ENCODE peak calls at places on chromosome 13, in seven cellular contexts. D is CD8-positive, alpha-beta memory T cell; N is CD4-positive, alpha-beta T cell; Z is astrocyte; X is mammary epithelial cell; Q is OCI-LY7; C is hepatocyte. F is an unnamed sample. For H3K9me3, the result is how much of the 10 kb centered on the place peaks cover.

GRCh38 chr13:107271226-107271625 is 703.3 kb upstream of the ARGLU1 start:
- DNase-seq in X (no peak), C (no peak), D (no peak), Q (no peak), N (no peak), Z (peak), F (no peak)

GRCh38 chr13:38535271-38535670 is 151.6 kb upstream of the FREM2 start:
- DNase-seq in C (no peak), Z (no peak), X (no peak), Q (no peak), N (no peak), D (no peak), F (no peak)

GRCh38 chr13:42981853-42982252 is 10.2 kb downstream of the EPSTI1 start:
- DNase-seq in N (no peak), Q (no peak), Z (no peak), X (peak), D (no peak), C (peak), F (no peak)

GRCh38 chr13:51585696-51586095 is 1.4 kb downstream of the WDFY2 start:
- DNase-seq in Q (peak), Z (peak), N (no peak), D (no peak), X (peak), C (no peak), F (no peak)

GRCh38 chr13:18959996-18960395 is 221.6 kb downstream of the TUBA3C start:
- DNase-seq in D (no peak), Q (no peak), C (no peak), N (no peak), X (no peak), Z (no peak), F (no peak)

GRCh38 chr13:22285867-22286632 is 615.2 kb downstream of the FGF9 start:
- DNase-seq in Q (no peak), D (no peak), X (no peak), N (no peak), C (no peak), Z (no peak), F (no peak)

GRCh38 chr13:74406439-74406838 is 272.2 kb upstream of the KLF12 start:
- DNase-seq in D (no peak), Q (no peak), X (no peak), C (no peak), N (no peak), Z (no peak), F (no peak)

GRCh38 chr13:42068886-42069285 is 20.4 kb downstream of the DGKH start:
- DNase-seq in Z (no peak), Q (no peak), N (no peak), C (no peak), X (no peak), D (no peak), F (no peak)

GRCh38 chr13:46405457-46405856 is 18.4 kb upstream of the RUBCNL start:
- DNase-seq in C (no peak), D (no peak), Q (no peak), X (no peak), Z (no peak), N (no peak), F (no peak)

GRCh38 chr13:26996965-26997752 is 174.5 kb downstream of the USP12 start:
- DNase-seq in X (no peak), N (no peak), D (no peak), C (no peak), Z (no peak), Q (peak), F (no peak)

GRCh38 chr13:114069376-114070097 is 62.9 kb downstream of the RASA3 start:
- DNase-seq in X (no peak), C (no peak), N (no peak), Z (no peak), D (peak), Q (no peak), F (no peak)

GRCh38 chr13:67971291-67971690 is 741.2 kb upstream of the PCDH9 start:
- DNase-seq in N (no peak), Q (no peak), C (no peak), Z (peak), X (no peak), D (no peak), F (no peak)

GRCh38 chr13:113155201-113155600 is 3.2 kb upstream of the PROZ start:
- DNase-seq in D (no peak), N (no peak), C (no peak), Q (no peak), X (no peak), Z (no peak), F (no peak)

GRCh38 chr13:112704634-112705145 is 14.9 kb downstream of the ATP11A start:
- DNase-seq in X (no peak), N (no peak), Q (no peak), D (no peak), C (no peak), Z (no peak), F (no peak)

GRCh38 chr13:27242642-27243185 is 8.6 kb upstream of the RPL21 start:
- DNase-seq in C (no peak), Z (no peak), D (no peak), Q (no peak), X (no peak), N (no peak), F (no peak)

GRCh38 chr13:113176292-113176691 is 17.8 kb downstream of the PROZ start:
- DNase-seq in Q (no peak), X (no peak), Z (no peak), N (peak), D (peak), C (no peak), F (peak)

GRCh38 chr13:39016087-39016486 is 21.8 kb downstream of the PROSER1 start:
- DNase-seq in X (no peak), Z (no peak), N (no peak), D (no peak), Q (no peak), C (no peak), F (no peak)

GRCh38 chr13:97076898-97077297 is 82.6 kb upstream of the OXGR1 start:
- DNase-seq in Z (no peak), C (peak), D (no peak), N (no peak), Q (no peak), X (no peak), F (no peak)

GRCh38 chr13:113759525-113760137 is 605 bp downstream of the TMEM255B start:
- DNase-seq in X (peak), Z (no peak), D (no peak), N (no peak), C (no peak), Q (no peak), F (no peak)

GRCh38 chr13:107266657-107267056 is 698.7 kb upstream of the ARGLU1 start:
- DNase-seq in C (no peak), Z (no peak), X (no peak), Q (no peak), D (no peak), N (no peak), F (no peak)

GRCh38 chr13:75226755-75227435 is 255.1 kb downstream of the TBC1D4 start:
- DNase-seq in N (no peak), D (no peak), Q (no peak), C (no peak), Z (peak), X (peak), F (no peak)

GRCh38 chr13:92097337-92097903 is 699.0 kb downstream of the GPC5 start:
- DNase-seq in D (no peak), Q (no peak), Z (no peak), N (no peak), C (peak), X (no peak), F (no peak)

GRCh38 chr13:98480915-98481510 is 95.9 kb downstream of the STK24 start:
- DNase-seq in Z (no peak), D (no peak), C (no peak), N (peak), Q (peak), X (no peak), F (no peak)

GRCh38 chr13:114035583-114036501 is 62.0 kb upstream of the C13orf46 start:
- DNase-seq in N (no peak), Z (peak), X (no peak), Q (no peak), D (no peak), C (peak), F (no peak)

GRCh38 chr13:107203146-107203847 is 635.4 kb upstream of the ARGLU1 start:
- DNase-seq in C (peak), Q (peak), D (no peak), N (no peak), Z (no peak), X (no peak), F (no peak)

GRCh38 chr13:107458269-107458668 is 757.1 kb downstream of the LIG4 start:
- DNase-seq in X (no peak), D (no peak), Q (no peak), N (no peak), Z (no peak), C (no peak), F (no peak)

GRCh38 chr13:32262165-32262564 is 53.0 kb downstream of the ZAR1L start:
- DNase-seq in D (no peak), Q (no peak), C (no peak), Z (peak), N (no peak), X (peak), F (no peak)

GRCh38 chr13:114016321-114017027 is 42.6 kb upstream of the C13orf46 start:
- DNase-seq in X (no peak), N (no peak), Z (no peak), C (no peak), D (no peak), Q (no peak), F (no peak)

GRCh38 chr13:44718467-44718866 is 142.3 kb upstream of the TSC22D1 start:
- DNase-seq in D (no peak), C (no peak), Z (no peak), N (no peak), Q (no peak), X (no peak), F (no peak)

DNA sequence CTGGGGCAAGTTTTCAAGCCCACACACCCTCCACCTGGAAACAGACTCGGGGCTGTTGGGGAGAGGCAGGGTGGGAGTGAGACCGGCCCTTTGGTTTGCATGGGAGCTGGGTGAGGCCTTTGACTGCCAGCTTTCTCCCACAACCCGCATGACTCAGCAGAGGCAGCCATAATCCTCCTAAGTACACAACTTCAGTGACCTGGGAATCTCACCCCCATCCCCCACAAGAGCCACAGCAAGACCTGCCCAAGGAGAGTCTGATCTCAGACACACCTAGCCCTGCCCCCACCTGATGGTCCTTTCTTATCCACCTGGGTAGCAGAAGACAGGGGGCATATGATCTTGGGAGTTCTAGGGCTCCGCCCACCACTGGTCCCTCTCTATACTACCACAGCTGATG is 1615.4 kb downstream of the EFNB2 start:
- DNase-seq in Q (no peak), D (no peak), Z (no peak), X (no peak), C (no peak), N (no peak), F (no peak)
- H3K9me3 ChIP-seq in Q (under half), D (under half), Z (under half), X (under half), C (under half), N (under half), F (under half)

GRCh38 chr13:104466016-104466415 is 1399.8 kb upstream of the SLC10A2 start:
- DNase-seq in C (no peak), Z (no peak), X (no peak), Q (no peak), N (no peak), D (no peak), F (no peak)
- H3K9me3 ChIP-seq in C (under half), Z (under half), X (under half), Q (under half), N (under half), D (under half), F (under half)

GRCh38 chr13:54445453-54445852 is 1416.8 kb downstream of the OLFM4 start:
- DNase-seq in Q (no peak), D (no peak), C (no peak), X (no peak), N (no peak), Z (no peak), F (no peak)
- H3K9me3 ChIP-seq in Q (under half), D (under half), C (under half), X (under half), N (under half), Z (under half), F (under half)

DNA sequence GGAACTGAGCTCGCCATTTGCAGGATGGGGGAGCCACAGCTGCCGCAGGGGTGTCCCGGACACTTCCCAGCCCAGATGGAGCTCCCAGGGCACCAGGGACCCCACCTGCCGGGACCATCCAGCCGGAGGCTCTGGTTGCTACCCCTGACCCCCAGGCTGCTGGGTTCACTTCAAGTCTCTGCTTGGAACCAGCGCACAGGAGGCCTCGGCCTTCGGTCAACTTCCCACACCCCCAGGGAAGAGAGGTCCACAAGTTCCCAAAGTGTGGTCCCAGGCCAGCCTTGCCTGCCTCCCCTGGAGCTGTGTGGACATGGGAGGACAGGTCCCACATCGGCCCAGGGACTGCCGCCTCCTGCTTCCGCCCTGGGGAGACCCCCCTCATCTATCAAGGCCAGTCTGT is 117.0 kb downstream of the TEX29 start:
- DNase-seq in C (no peak), X (no peak), N (no peak), Z (no peak), Q (no peak), D (no peak), F (no peak)
- H3K9me3 ChIP-seq in C (under half), X (under half), N (under half), Z (under half), Q (under half), D (under half), F (under half)

GRCh38 chr13:108705031-108705430 is 75.6 kb downstream of the MYO16 start:
- DNase-seq in D (no peak), C (peak), Z (no peak), Q (no peak), N (no peak), X (peak), F (no peak)

GRCh38 chr13:108702171-108702570 is 72.8 kb downstream of the MYO16 start:
- DNase-seq in X (no peak), C (no peak), N (no peak), Q (no peak), Z (no peak), D (no peak), F (no peak)

GRCh38 chr13:108700421-108701170 is 71.2 kb downstream of the MYO16 start:
- DNase-seq in D (no peak), Q (no peak), N (no peak), Z (peak), C (peak), X (peak), F (no peak)
- H3K9me3 ChIP-seq in D (under half), Q (under half), N (under half), Z (under half), C (under half), X (under half), F (under half)

GRCh38 chr13:59437902-59438301 is 725.8 kb downstream of the DIAPH3 start:
- DNase-seq in D (no peak), Z (no peak), C (no peak), X (no peak), N (no peak), Q (no peak), F (no peak)

GRCh38 chr13:59439776-59440428 is 723.8 kb downstream of the DIAPH3 start:
- DNase-seq in X (no peak), Q (no peak), D (no peak), Z (no peak), N (no peak), C (no peak), F (no peak)

GRCh38 chr13:59435024-59435423 is 728.7 kb downstream of the DIAPH3 start:
- DNase-seq in C (no peak), Z (no peak), D (no peak), X (no peak), N (no peak), Q (no peak), F (no peak)
- H3K9me3 ChIP-seq in C (under half), Z (under half), D (under half), X (under half), N (under half), Q (under half), F (under half)

DNA sequence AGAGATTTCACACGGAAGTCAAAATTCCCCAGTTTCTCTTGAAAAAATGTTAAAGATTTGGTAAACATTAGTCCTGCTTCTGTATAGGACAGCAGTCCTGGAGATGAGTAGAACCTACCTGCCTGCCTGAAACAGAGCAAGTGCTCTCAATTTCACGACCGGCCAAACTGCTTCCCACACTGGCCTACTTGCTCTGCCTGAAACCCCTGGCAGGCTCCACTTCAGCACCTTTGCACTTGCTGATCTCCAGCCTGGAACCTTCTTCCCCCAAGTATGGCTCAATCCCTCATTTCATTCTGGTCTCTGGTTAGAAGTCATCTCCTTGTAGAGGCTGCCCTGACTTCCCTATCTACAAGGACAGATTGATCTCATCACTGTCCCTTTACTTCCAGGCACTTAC is 271.4 kb downstream of the DLEU7 start:
- DNase-seq in Z (no peak), C (no peak), D (no peak), N (no peak), Q (no peak), X (no peak), F (no peak)
- H3K9me3 ChIP-seq in Z (under half), C (under half), D (under half), N (under half), Q (under half), X (under half), F (under half)

DNA sequence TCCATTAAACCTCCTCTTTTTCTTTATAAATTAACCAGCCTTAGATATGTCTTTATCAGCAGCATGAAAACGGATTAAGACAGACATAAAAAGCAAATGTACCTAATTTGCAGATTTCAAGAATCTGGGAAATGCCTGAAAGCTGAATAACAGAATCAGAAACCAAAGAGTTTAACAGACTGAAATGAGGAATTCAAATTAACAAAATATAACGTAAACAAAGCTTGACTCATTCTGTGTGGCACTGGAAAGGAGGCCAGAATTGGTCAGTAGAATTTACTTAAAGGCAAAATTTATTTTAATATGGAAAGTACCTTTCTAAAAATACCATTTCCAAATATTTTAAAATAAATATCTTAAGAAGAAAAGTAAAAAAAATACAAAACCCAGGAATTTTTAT is 540.6 kb upstream of the HTR2A start:
- DNase-seq in X (no peak), Q (no peak), D (no peak), C (no peak), Z (peak), N (no peak), F (no peak)
- H3K9me3 ChIP-seq in X (under half), Q (under half), D (under half), C (under half), Z (under half), N (under half), F (under half)

F was measured in T-helper 17 cell.